ENCODE peak calls at places on chromosomes 7 and 10, in six cellular contexts. E, U, F, W, S and H are unnamed samples.

GRCh38 chr10:3783313-3783689 is 1.7 kb downstream of the KLF6 start:
- DNase-seq in E (peak), S (peak), U (peak), W (peak), F (no peak), H (peak)

GRCh38 chr10:121838931-121839330 is 88.9 kb downstream of the ATE1 start:
- DNase-seq in U (no peak), E (no peak), S (no peak), F (no peak), W (no peak), H (no peak)

GRCh38 chr10:35130588-35131146 is 4.0 kb downstream of the CREM start:
- DNase-seq in U (no peak), E (no peak), W (peak), F (no peak), S (peak), H (no peak)

GRCh38 chr7:129489491-129489890 is 12.8 kb upstream of the SMKR1 start:
- DNase-seq in F (no peak), E (peak), U (no peak), W (no peak), S (no peak), H (no peak)

GRCh38 chr7:44756904-44757303 is 8.3 kb downstream of the ZMIZ2 start:
- DNase-seq in E (no peak), F (no peak), S (no peak), U (no peak), W (no peak), H (no peak)

GRCh38 chr10:116183733-116184447 is 89.1 kb downstream of the GFRA1 start:
- DNase-seq in E (peak), S (no peak), F (no peak), W (peak), U (no peak), H (no peak)

GRCh38 chr7:134315679-134316538 is 821 bp downstream of the SLC35B4 start:
- DNase-seq in F (no peak), E (peak), S (peak), U (no peak), W (peak), H (no peak)

GRCh38 chr7:85535974-85536729 is 349.3 kb upstream of the SEMA3D start:
- DNase-seq in U (no peak), S (no peak), F (no peak), E (no peak), W (no peak), H (no peak)

GRCh38 chr10:13882112-13882711 is 295.4 kb downstream of the PRPF18 start:
- DNase-seq in S (no peak), E (peak), U (no peak), W (peak), F (no peak), H (no peak)

GRCh38 chr7:50667789-50668226 is 102.6 kb upstream of the DDC start:
- DNase-seq in F (peak), S (no peak), W (no peak), E (no peak), U (no peak), H (no peak)

GRCh38 chr10:31678573-31679122 is 250.0 kb downstream of the ARHGAP12 start:
- DNase-seq in F (no peak), S (no peak), E (no peak), W (peak), U (no peak), H (no peak)

GRCh38 chr7:150385240-150385830 is 6.2 kb downstream of the ZNF775 start:
- DNase-seq in U (no peak), E (no peak), S (no peak), W (no peak), F (no peak), H (no peak)

GRCh38 chr7:75885011-75885410 is 6.2 kb downstream of the RHBDD2 start:
- DNase-seq in F (no peak), W (no peak), U (no peak), S (no peak), E (no peak), H (no peak)

GRCh38 chr10:1155791-1156615 is 99.8 kb downstream of the WDR37 start:
- DNase-seq in U (no peak), E (no peak), W (no peak), F (no peak), S (no peak), H (no peak)

GRCh38 chr7:71739520-71740195 is 607.7 kb downstream of the GALNT17 start:
- DNase-seq in W (no peak), U (no peak), S (no peak), E (no peak), F (no peak), H (no peak)

GRCh38 chr10:107971973-107972372 is 807.5 kb upstream of the SORCS1 start:
- DNase-seq in E (peak), S (no peak), U (no peak), F (no peak), W (peak), H (no peak)

GRCh38 chr7:155756322-155756721 is 55.9 kb downstream of the SHH start:
- DNase-seq in E (no peak), S (no peak), F (no peak), W (no peak), U (no peak), H (no peak)

GRCh38 chr7:6616854-6617643 is 1.6 kb downstream of the ZNF853 start:
- DNase-seq in S (no peak), W (no peak), E (no peak), U (no peak), F (no peak), H (no peak)

GRCh38 chr7:42010751-42011150 is 226.3 kb downstream of the GLI3 start:
- DNase-seq in W (no peak), E (peak), U (no peak), F (no peak), S (no peak), H (no peak)

GRCh38 chr10:118595598-118596425 is at the start of gene PRLHR:
- DNase-seq in S (no peak), W (peak), F (no peak), U (no peak), E (peak), H (peak)

GRCh38 chr10:65891073-65891981 is 1034.5 kb upstream of the LRRTM3 start:
- DNase-seq in F (no peak), S (no peak), E (no peak), W (peak), U (peak), H (no peak)

GRCh38 chr7:80184693-80185092 is 50.1 kb downstream of the GNAI1 start:
- DNase-seq in S (no peak), E (no peak), W (no peak), F (no peak), U (no peak), H (no peak)

GRCh38 chr7:155358948-155359712 is 61.5 kb downstream of the INSIG1 start:
- DNase-seq in W (no peak), U (no peak), E (no peak), F (no peak), S (no peak), H (no peak)

GRCh38 chr10:118807512-118808305 is 52.9 kb upstream of the CACUL1 start:
- DNase-seq in U (no peak), W (no peak), F (no peak), E (no peak), S (no peak), H (no peak)

GRCh38 chr10:86334515-86335085 is 32.0 kb downstream of the GRID1 start:
- DNase-seq in W (peak), U (no peak), S (no peak), E (no peak), F (no peak), H (no peak)

GRCh38 chr7:87231243-87231642 is 11.7 kb upstream of the TMEM243 start:
- DNase-seq in W (no peak), E (no peak), S (no peak), F (peak), U (no peak), H (no peak)

DNA sequence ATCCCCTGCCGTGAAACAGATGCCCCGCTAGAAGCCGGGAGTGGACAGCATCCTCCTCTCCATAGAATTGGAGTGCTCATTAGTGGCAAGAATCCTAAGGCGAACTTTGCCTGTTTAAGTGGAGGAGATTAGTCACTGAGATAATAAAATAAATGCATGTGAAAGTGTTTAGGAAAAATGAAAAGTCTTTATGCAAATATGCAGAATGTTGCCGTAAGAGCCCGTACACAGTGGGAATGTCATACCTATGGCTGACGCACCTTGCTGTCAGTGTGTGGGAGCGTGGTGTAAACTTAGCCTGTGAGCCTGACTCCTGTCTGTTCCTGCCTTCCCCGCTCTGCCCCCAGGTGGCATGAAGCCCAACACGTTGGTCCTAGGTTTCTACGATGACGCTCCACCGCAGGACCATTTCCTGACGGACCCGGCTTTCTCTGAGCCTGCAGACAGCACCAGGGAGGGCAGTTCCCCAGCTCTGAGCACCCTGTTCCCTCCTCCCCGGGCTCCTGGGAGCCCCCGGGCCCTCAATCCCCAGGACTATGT is 1.7 kb upstream of the TRIP6 start:
- DNase-seq in U (no peak), W (peak), S (no peak), F (no peak), E (peak), H (no peak)
- H3K4me3 ChIP-seq in U (no peak), W (peak), S (no peak), F (no peak), E (no peak), H (no peak)

DNA sequence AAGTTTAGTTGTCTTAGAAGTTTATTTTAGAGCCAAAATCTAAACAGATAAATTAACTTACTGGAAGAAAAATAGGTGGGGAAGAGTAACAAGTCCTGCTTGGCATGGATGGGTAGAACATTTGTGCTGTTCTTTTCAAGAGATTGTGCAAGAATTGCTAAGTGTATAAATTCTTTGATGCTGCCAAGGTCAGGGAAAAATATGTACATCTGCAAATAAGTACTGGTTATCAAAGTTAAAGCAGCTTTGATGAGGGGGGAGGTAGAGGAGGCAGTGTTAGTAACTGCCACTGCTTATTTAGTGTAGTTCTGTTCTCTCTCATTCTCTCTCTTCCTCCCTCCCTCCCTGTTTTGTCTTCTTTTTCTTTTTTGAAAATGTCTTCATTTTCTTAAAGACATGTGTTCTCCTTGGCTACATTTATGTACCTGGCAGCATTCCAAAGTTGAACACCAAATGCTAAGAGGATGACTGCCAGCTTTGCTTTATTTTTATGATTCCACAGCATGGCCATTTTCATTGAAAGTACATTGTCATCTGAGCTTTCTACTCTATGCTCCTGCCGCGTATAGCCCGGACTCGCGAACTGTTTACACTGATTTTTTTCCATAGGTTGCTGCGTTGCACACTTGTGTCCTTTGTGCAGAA is 18.6 kb downstream of the CACNB2 start:
- DNase-seq in U (no peak), S (no peak), F (no peak), E (peak), W (no peak), H (peak)
- H3K4me3 ChIP-seq in U (no peak), S (no peak), F (peak), E (peak), W (no peak), H (no peak)

GRCh38 chr7:1290262-1291039 is 57.8 kb downstream of the UNCX start:
- DNase-seq in S (no peak), E (peak), W (peak), F (no peak), U (peak), H (peak)

GRCh38 chr7:1291846-1292765 is 59.4 kb downstream of the UNCX start:
- DNase-seq in E (no peak), F (no peak), S (no peak), W (no peak), U (no peak), H (no peak)

GRCh38 chr7:1289681-1290261 is 57.1 kb downstream of the UNCX start:
- DNase-seq in W (no peak), F (no peak), E (no peak), S (no peak), U (no peak), H (no peak)

GRCh38 chr7:1292972-1293830 is 60.5 kb downstream of the UNCX start:
- DNase-seq in S (no peak), W (no peak), F (no peak), U (no peak), E (no peak), H (no peak)

GRCh38 chr7:1291040-1291689 is 58.5 kb downstream of the UNCX start:
- DNase-seq in F (no peak), U (no peak), W (no peak), S (no peak), E (no peak), H (no peak)
- H3K4me3 ChIP-seq in F (no peak), U (no peak), W (no peak), S (no peak), E (no peak), H (no peak)

GRCh38 chr10:8331896-8332729 is 277.6 kb downstream of the GATA3 start:
- DNase-seq in E (peak), S (no peak), F (peak), W (peak), U (peak), H (no peak)
- H3K4me3 ChIP-seq in E (no peak), S (no peak), F (peak), W (peak), U (peak), H (peak)

GRCh38 chr7:93148727-93149126 is 542 bp upstream of the SAMD9L start:
- DNase-seq in F (no peak), W (no peak), E (no peak), S (no peak), U (no peak), H (peak)

GRCh38 chr7:93146465-93147127 is 1.6 kb downstream of the SAMD9L start:
- DNase-seq in U (no peak), F (no peak), S (no peak), E (no peak), W (no peak), H (no peak)

GRCh38 chr7:93146036-93146435 is 2.1 kb downstream of the SAMD9L start:
- DNase-seq in F (no peak), W (no peak), S (no peak), E (no peak), U (no peak), H (no peak)

GRCh38 chr7:93148135-93148534 is at the start of gene SAMD9L:
- DNase-seq in E (peak), S (peak), U (no peak), W (peak), F (no peak), H (no peak)

GRCh38 chr7:93147358-93147757 is 827 bp downstream of the SAMD9L start:
- DNase-seq in S (peak), U (no peak), W (peak), E (peak), F (peak), H (no peak)
- H3K4me3 ChIP-seq in S (peak), U (peak), W (peak), E (peak), F (peak), H (no peak)

GRCh38 chr7:3301831-3302618 is 973 bp downstream of the SDK1 start:
- DNase-seq in U (no peak), E (peak), F (no peak), W (peak), S (no peak), H (peak)

GRCh38 chr7:3302681-3303320 is 1.7 kb downstream of the SDK1 start:
- DNase-seq in U (no peak), W (no peak), E (no peak), S (no peak), F (no peak), H (no peak)

GRCh38 chr7:3300651-3301471 is at the start of gene SDK1:
- DNase-seq in W (peak), E (peak), S (peak), F (peak), U (peak), H (peak)

GRCh38 chr7:3301472-3301778 is 373 bp downstream of the SDK1 start:
- DNase-seq in W (no peak), E (no peak), U (no peak), S (no peak), F (no peak), H (no peak)

DNA sequence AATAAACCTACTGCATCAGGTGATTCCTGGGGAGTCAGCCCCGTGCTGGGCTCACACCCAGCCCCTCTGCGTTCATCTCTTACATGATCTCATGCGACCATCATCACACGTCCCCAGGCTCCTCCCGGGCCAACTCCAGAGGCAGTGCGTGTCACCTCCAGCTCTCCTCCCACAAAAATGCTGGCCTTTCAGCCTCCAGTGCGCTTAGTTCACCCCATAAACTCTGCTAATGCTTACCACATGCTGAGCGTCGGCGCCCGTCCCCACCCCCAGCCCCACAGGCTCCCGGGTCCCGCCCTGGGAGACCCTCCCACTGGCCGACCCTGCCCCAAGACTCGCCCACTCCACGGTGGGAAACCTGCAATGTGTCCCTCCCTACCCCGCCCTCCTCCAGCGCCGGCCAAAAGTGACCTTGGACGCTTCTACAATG is 816 bp upstream of the SDK1 start:
- DNase-seq in S (no peak), W (no peak), E (peak), U (no peak), F (no peak), H (no peak)
- H3K4me3 ChIP-seq in S (peak), W (no peak), E (peak), U (peak), F (peak), H (peak)